ENCODE peak calls at places on chromosomes 12 and 14, in eight cellular contexts. A, Y, S, I, C, N, W and P are unnamed samples.

GRCh38 chr12:114411081-114411836 is 5.3 kb upstream of the TBX5 start:
- DNase-seq in S (no peak), I (no peak), C (no peak), Y (no peak), N (no peak), W (no peak), A (no peak), P (no peak)

GRCh38 chr14:94655169-94655710 is 43.0 kb downstream of the SERPINA3 start:
- DNase-seq in I (no peak), C (no peak), N (no peak), W (no peak), S (no peak), A (no peak), Y (no peak), P (no peak)

GRCh38 chr14:68487805-68488590 is 304.9 kb downstream of the ZFP36L1 start:
- DNase-seq in W (no peak), Y (no peak), I (no peak), A (peak; percentile 51), C (no peak), N (no peak), S (no peak), P (no peak)

GRCh38 chr12:96378319-96378718 is 21.9 kb downstream of the CDK17 start:
- DNase-seq in I (no peak), W (no peak), Y (no peak), S (no peak), N (no peak), C (no peak), A (no peak), P (no peak)

GRCh38 chr12:68587448-68587873 is 23.2 kb upstream of the RAP1B start:
- DNase-seq in W (peak; percentile 41), A (no peak), I (no peak), Y (no peak), S (no peak), N (no peak), C (no peak), P (no peak)

GRCh38 chr14:63964063-63964462 is 111.3 kb downstream of the SYNE2 start:
- DNase-seq in I (no peak), W (no peak), C (no peak), S (no peak), A (no peak), N (no peak), Y (no peak), P (no peak)

GRCh38 chr12:88633312-88633711 is 53.0 kb upstream of the KITLG start:
- DNase-seq in N (no peak), S (no peak), I (no peak), W (no peak), A (peak; percentile 22), C (no peak), Y (no peak), P (no peak)

GRCh38 chr12:89225808-89226368 is 126.4 kb downstream of the DUSP6 start:
- DNase-seq in C (no peak), A (peak; percentile 85), N (no peak), I (no peak), S (no peak), Y (no peak), W (no peak), P (no peak)

GRCh38 chr12:84599539-84599938 is 313.1 kb downstream of the SLC6A15 start:
- DNase-seq in C (no peak), N (no peak), A (peak; percentile 3), I (no peak), S (no peak), W (no peak), Y (no peak), P (no peak)

GRCh38 chr14:69260979-69261605 is 1.1 kb downstream of the GALNT16 start:
- DNase-seq in N (peak; percentile 50), W (no peak), I (no peak), Y (peak; percentile 72), A (peak; percentile 26), S (no peak), C (no peak), P (no peak)

GRCh38 chr14:70254476-70254961 is 65.8 kb upstream of the SLC8A3 start:
- DNase-seq in A (peak; percentile 24), W (no peak), Y (no peak), I (peak; percentile 29), N (no peak), C (no peak), S (peak; percentile 62), P (no peak)

GRCh38 chr12:127051139-127051538 is 1215.8 kb upstream of the TMEM132C start:
- DNase-seq in S (no peak), N (no peak), A (no peak), C (no peak), W (no peak), I (no peak), Y (no peak), P (no peak)

GRCh38 chr12:28253175-28253641 is 63.0 kb downstream of the CCDC91 start:
- DNase-seq in Y (no peak), N (no peak), S (no peak), W (peak; percentile 28), A (no peak), C (no peak), I (no peak), P (no peak)

GRCh38 chr14:76715102-76715926 is 46.0 kb upstream of the VASH1 start:
- DNase-seq in I (no peak), A (no peak), W (no peak), N (no peak), C (no peak), S (no peak), Y (no peak), P (no peak)

GRCh38 chr14:23147676-23148075 is 28.6 kb upstream of the CEBPE start:
- DNase-seq in Y (no peak), S (no peak), W (no peak), I (no peak), N (no peak), A (no peak), C (no peak), P (peak; percentile 36)

GRCh38 chr14:95547626-95548327 is 12.9 kb downstream of the GLRX5 start:
- DNase-seq in I (peak; percentile 55), Y (no peak), C (no peak), N (no peak), W (no peak), S (no peak), A (peak; percentile 60), P (no peak)